ENCODE peak calls at places on chromosomes 3 and 15, in six cellular contexts. H, Q, L, A, Y and X are unnamed samples.

GRCh38 chr3:57003676-57004075 is 56.8 kb upstream of the SPATA12 start:
- DNase-seq in L (no peak), Q (no peak), H (no peak), A (no peak), Y (no peak), X (no peak)

GRCh38 chr3:10744098-10744465 is 71.9 kb upstream of the SLC6A11 start:
- DNase-seq in H (peak), A (no peak), Y (peak), L (peak), Q (no peak), X (no peak)

GRCh38 chr3:122893754-122894668 is 99.1 kb downstream of the SLC49A4 start:
- DNase-seq in H (no peak), Q (no peak), Y (no peak), A (no peak), L (no peak), X (no peak)

GRCh38 chr3:123075359-123075758 is 8.5 kb downstream of the PDIA5 start:
- DNase-seq in Q (no peak), H (no peak), A (no peak), Y (no peak), L (no peak), X (no peak)

GRCh38 chr15:50315814-50316630 is 39.0 kb downstream of the GABPB1 start:
- DNase-seq in H (no peak), Q (no peak), A (no peak), Y (peak), L (peak), X (peak)

GRCh38 chr15:76866008-76866407 is 39.1 kb downstream of the SCAPER start:
- DNase-seq in H (no peak), A (no peak), L (no peak), Y (no peak), Q (no peak), X (peak)

GRCh38 chr15:31197497-31198414 is 96.2 kb upstream of the TRPM1 start:
- DNase-seq in Y (peak), A (no peak), L (peak), H (peak), Q (no peak), X (no peak)

GRCh38 chr3:43062556-43063040 is 43.3 kb downstream of the POMGNT2 start:
- DNase-seq in A (no peak), Y (no peak), Q (no peak), H (no peak), L (no peak), X (no peak)

GRCh38 chr15:64806509-64806908 is 18.9 kb downstream of the PIF1 start:
- DNase-seq in L (no peak), Q (no peak), A (no peak), Y (no peak), H (no peak), X (no peak)

GRCh38 chr15:100174532-100174931 is 167.2 kb downstream of the ADAMTS17 start:
- DNase-seq in H (no peak), Q (no peak), Y (no peak), L (no peak), A (no peak), X (no peak)

GRCh38 chr3:61117045-61117898 is 134.0 kb downstream of the FHIT start:
- DNase-seq in L (no peak), A (no peak), Y (no peak), Q (no peak), H (no peak), X (no peak)

GRCh38 chr15:77857419-77857818 is 220.1 kb downstream of the TBC1D2B start:
- DNase-seq in L (no peak), Q (no peak), Y (no peak), A (no peak), H (no peak), X (no peak)

GRCh38 chr15:71725215-71725955 is 85.0 kb upstream of the NR2E3 start:
- DNase-seq in H (no peak), Y (no peak), L (no peak), Q (no peak), A (no peak), X (no peak)

GRCh38 chr3:23450051-23450450 is 246.9 kb downstream of the UBE2E2 start:
- DNase-seq in Y (no peak), A (no peak), H (no peak), Q (no peak), L (no peak), X (no peak)

GRCh38 chr3:138082085-138082991 is 33.1 kb downstream of the DZIP1L start:
- DNase-seq in Y (no peak), L (peak), Q (no peak), H (no peak), A (no peak), X (peak)

GRCh38 chr15:31250033-31250432 is 76.6 kb upstream of the KLF13 start:
- DNase-seq in Y (no peak), H (no peak), A (no peak), Q (no peak), L (no peak), X (no peak)

GRCh38 chr3:186432189-186432588 is 70.2 kb upstream of the DGKG start:
- DNase-seq in Q (no peak), A (no peak), H (no peak), L (no peak), Y (no peak), X (no peak)

GRCh38 chr3:123198352-123198751 is 3.4 kb upstream of the SEC22A start:
- DNase-seq in H (no peak), Y (no peak), Q (no peak), L (no peak), A (no peak), X (no peak)

GRCh38 chr15:52678468-52679231 is 538 bp downstream of the ATOSA start:
- DNase-seq in Q (peak), L (peak), Y (peak), A (no peak), H (peak), X (no peak)

GRCh38 chr3:146536681-146537080 is 7.7 kb downstream of the PLSCR1 start:
- DNase-seq in L (no peak), Y (no peak), A (no peak), H (no peak), Q (no peak), X (no peak)

GRCh38 chr3:53570709-53571108 is 76.3 kb downstream of the CACNA1D start:
- DNase-seq in Q (no peak), A (no peak), L (peak), H (no peak), Y (no peak), X (no peak)

GRCh38 chr15:51108933-51109550 is 14.3 kb upstream of the TNFAIP8L3 start:
- DNase-seq in Y (no peak), Q (no peak), A (no peak), H (no peak), L (no peak), X (peak)

GRCh38 chr3:146928421-146929059 is 323.4 kb upstream of the PLSCR5 start:
- DNase-seq in H (no peak), Y (no peak), L (no peak), Q (peak), A (no peak), X (no peak)

GRCh38 chr15:75229191-75230015 is 27.7 kb downstream of the C15orf39 start:
- DNase-seq in H (no peak), Y (no peak), L (no peak), A (no peak), Q (no peak), X (peak)

GRCh38 chr3:99825239-99825638 is 7.6 kb downstream of the CMSS1 start:
- DNase-seq in A (no peak), Q (no peak), H (no peak), Y (no peak), L (no peak), X (no peak)

GRCh38 chr15:52284164-52284563 is 11.4 kb downstream of the MYO5C start:
- DNase-seq in H (no peak), Y (no peak), Q (no peak), A (no peak), L (no peak), X (no peak)

GRCh38 chr3:67415504-67415903 is 238.9 kb downstream of the SUCLG2 start:
- DNase-seq in A (no peak), H (no peak), Q (no peak), L (no peak), Y (no peak), X (peak)

GRCh38 chr3:45688882-45689786 is at the start of gene SACM1L:
- DNase-seq in H (peak), Y (peak), L (peak), A (peak), Q (peak), X (peak)

GRCh38 chr3:58258392-58259040 is 20.9 kb downstream of the ABHD6 start:
- DNase-seq in Q (no peak), A (no peak), L (no peak), Y (no peak), H (no peak), X (no peak)

GRCh38 chr3:185021326-185021725 is 131.5 kb downstream of the C3orf70 start:
- DNase-seq in H (no peak), L (no peak), A (no peak), Y (no peak), Q (no peak), X (no peak)

GRCh38 chr3:12369598-12369997 is 80.7 kb downstream of the PPARG start:
- DNase-seq in A (no peak), L (no peak), H (no peak), Y (no peak), Q (no peak), X (no peak)

GRCh38 chr3:138112362-138112761 is 3.0 kb downstream of the DZIP1L start:
- DNase-seq in A (no peak), Q (no peak), H (no peak), Y (no peak), L (no peak), X (no peak)

GRCh38 chr3:133943639-133944131 is 48.0 kb upstream of the RAB6B start:
- DNase-seq in Y (no peak), A (peak), Q (no peak), H (peak), L (no peak), X (peak)

GRCh38 chr3:122105626-122106025 is 50.5 kb downstream of the CD86 start:
- DNase-seq in H (no peak), Q (no peak), A (no peak), L (no peak), Y (no peak), X (no peak)

GRCh38 chr3:42101048-42101447 is 9.9 kb downstream of the TRAK1 start:
- DNase-seq in L (no peak), Y (no peak), H (no peak), Q (no peak), A (no peak), X (peak)